ENCODE peak calls at places on chromosomes 5 and 9, in four cellular contexts. I is left lobe of liver; P is cardiac fibroblast; Y is naive thymus-derived CD8-positive, alpha-beta T cell. G is an unnamed sample.

GRCh38 chr9:133995012-133995896 is 3.1 kb upstream of the VAV2 start:
- DNase-seq in I (no peak), P (no peak), Y (no peak), G (no peak)

GRCh38 chr5:117859161-117859560 is 1129.2 kb downstream of the DTWD2 start:
- DNase-seq in I (no peak), P (no peak), Y (no peak), G (no peak)

GRCh38 chr9:134730011-134730760 is 88.6 kb downstream of the COL5A1 start:
- DNase-seq in I (no peak), P (peak), Y (no peak), G (no peak)

GRCh38 chr9:2013688-2014087 is 1.5 kb upstream of the SMARCA2 start:
- DNase-seq in I (no peak), P (peak), Y (no peak), G (no peak)

GRCh38 chr5:153523196-153523595 is 32.7 kb downstream of the GRIA1 start:
- DNase-seq in I (no peak), P (peak), Y (no peak), G (no peak)

GRCh38 chr9:20570086-20570485 is 52.2 kb downstream of the MLLT3 start:
- DNase-seq in I (no peak), P (no peak), Y (no peak), G (no peak)

GRCh38 chr9:19303216-19303615 is 72.7 kb downstream of the DENND4C start:
- DNase-seq in I (no peak), P (no peak), Y (no peak), G (no peak)

GRCh38 chr5:59249160-59249559 is 644.4 kb downstream of the PDE4D start:
- DNase-seq in I (no peak), P (no peak), Y (no peak), G (no peak)

GRCh38 chr9:127262621-127263020 is 2.0 kb upstream of the GARNL3 start:
- DNase-seq in I (no peak), P (no peak), Y (no peak), G (peak)

GRCh38 chr9:20760246-20760901 is 76.3 kb downstream of the FOCAD start:
- DNase-seq in I (no peak), P (peak), Y (no peak), G (no peak)

GRCh38 chr9:129173296-129174101 is 4.6 kb downstream of the IER5L start:
- DNase-seq in I (no peak), P (no peak), Y (no peak), G (no peak)

GRCh38 chr5:146785065-146785464 is 93.5 kb downstream of the PPP2R2B start:
- DNase-seq in I (no peak), P (no peak), Y (no peak), G (no peak)